ENCODE peak calls at places on chromosomes 7 and 10, in five cellular contexts. N is epithelial cell of esophagus, J is bronchial epithelial cell, V is EL, W is NCI-H1436. F is an unnamed sample.

GRCh38 chr7:128030999-128031681 is at the start of gene LRRC4:
- DNase-seq in N (peak; percentile 60), J (peak; percentile 30), V (peak; percentile 54), W (peak; percentile 32), F (no peak)

GRCh38 chr10:61285749-61286148 is 167.4 kb downstream of the TMEM26 start:
- DNase-seq in N (no peak), J (no peak), V (no peak), W (no peak), F (no peak)

GRCh38 chr7:64602518-64602917 is 39.6 kb upstream of the ZNF680 start:
- DNase-seq in N (peak; percentile 15), J (no peak), V (peak; percentile 0), W (no peak), F (no peak)

GRCh38 chr10:133190225-133190624 is 30.2 kb downstream of the KNDC1 start:
- DNase-seq in N (no peak), J (no peak), V (no peak), W (no peak), F (no peak)

GRCh38 chr10:5906651-5907050 is 16.6 kb downstream of the FBH1 start:
- DNase-seq in N (peak; percentile 65), J (peak; percentile 20), V (no peak), W (no peak), F (no peak)

GRCh38 chr7:116417593-116418345 is 81.8 kb upstream of the CAV2 start:
- DNase-seq in N (no peak), J (no peak), V (no peak), W (no peak), F (no peak)

GRCh38 chr10:55800607-55801241 is 560.3 kb downstream of the ZWINT start:
- DNase-seq in N (no peak), J (no peak), V (no peak), W (no peak), F (no peak)

GRCh38 chr7:148699024-148699771 is 495 bp downstream of the CUL1 start:
- DNase-seq in N (peak; percentile 68), J (no peak), V (peak; percentile 60), W (peak; percentile 31), F (peak; percentile 10)

GRCh38 chr10:102523250-102524029 is 19.7 kb downstream of the SUFU start:
- DNase-seq in N (no peak), J (no peak), V (peak; percentile 77), W (no peak), F (no peak)

GRCh38 chr7:157825325-157825724 is 488.5 kb downstream of the DNAJB6 start:
- DNase-seq in N (no peak), J (peak; percentile 5), V (no peak), W (no peak), F (no peak)

GRCh38 chr10:97553575-97554100 is 18.9 kb upstream of the ANKRD2 start:
- DNase-seq in N (peak; percentile 78), J (peak; percentile 72), V (peak; percentile 71), W (peak; percentile 45), F (peak; percentile 24)

GRCh38 chr7:50544992-50545391 is 20.2 kb downstream of the DDC start:
- DNase-seq in N (no peak), J (no peak), V (no peak), W (no peak), F (no peak)

GRCh38 chr7:20998309-20998708 is 211.6 kb upstream of the SP8 start:
- DNase-seq in N (peak; percentile 90), J (peak; percentile 90), V (no peak), W (no peak), F (no peak)

GRCh38 chr10:124066744-124067714 is 26.4 kb downstream of the CHST15 start:
- DNase-seq in N (no peak), J (no peak), V (no peak), W (no peak), F (no peak)

GRCh38 chr7:55304363-55304762 is 60.8 kb upstream of the LANCL2 start:
- DNase-seq in N (peak; percentile 23), J (peak; percentile 40), V (no peak), W (no peak), F (no peak)

GRCh38 chr10:118939216-118940007 is 90.1 kb upstream of the NANOS1 start:
- DNase-seq in N (peak; percentile 47), J (peak; percentile 46), V (peak; percentile 35), W (no peak), F (no peak)

GRCh38 chr10:117264776-117265175 is 23.9 kb downstream of the SLC18A2 start:
- DNase-seq in N (no peak), J (no peak), V (no peak), W (no peak), F (no peak)

GRCh38 chr7:100163871-100164270 is 4.5 kb downstream of the GAL3ST4 start:
- DNase-seq in N (no peak), J (no peak), V (no peak), W (no peak), F (no peak)

GRCh38 chr7:104074529-104074928 is 85.1 kb upstream of the RELN start:
- DNase-seq in N (peak; percentile 10), J (peak; percentile 5), V (peak; percentile 1), W (no peak), F (no peak)

GRCh38 chr7:66100408-66101050 is 14.1 kb upstream of the CRCP start:
- DNase-seq in N (no peak), J (no peak), V (no peak), W (no peak), F (no peak)

GRCh38 chr7:94297397-94297838 is 97.3 kb upstream of the COL1A2 start:
- DNase-seq in N (peak; percentile 86), J (peak; percentile 86), V (peak; percentile 96), W (no peak), F (no peak)

GRCh38 chr7:14054125-14054524 is 64.7 kb upstream of the ETV1 start:
- DNase-seq in N (no peak), J (no peak), V (no peak), W (no peak), F (no peak)

GRCh38 chr10:101616415-101617101 is 28.4 kb downstream of the DPCD start:
- DNase-seq in N (no peak), J (no peak), V (no peak), W (no peak), F (no peak)

GRCh38 chr10:133159950-133160812 is at the start of gene KNDC1:
- DNase-seq in N (no peak), J (no peak), V (peak; percentile 17), W (peak; percentile 17), F (no peak)

GRCh38 chr10:8060010-8060703 is 5.7 kb downstream of the GATA3 start:
- DNase-seq in N (no peak), J (no peak), V (peak; percentile 31), W (no peak), F (no peak)

GRCh38 chr10:86291616-86292340 is 74.8 kb downstream of the GRID1 start:
- DNase-seq in N (no peak), J (no peak), V (no peak), W (no peak), F (no peak)

GRCh38 chr7:125606661-125607060 is 677.0 kb upstream of the POT1 start:
- DNase-seq in N (no peak), J (no peak), V (no peak), W (no peak), F (no peak)

GRCh38 chr7:18386590-18386989 is 109.0 kb upstream of the HDAC9 start:
- DNase-seq in N (no peak), J (no peak), V (no peak), W (no peak), F (no peak)